ENCODE peak calls at places on chromosomes 6 and 20, in seven cellular contexts. One of them, this sample, is unnamed.
A peak's percentile ranks its signal among the peaks of the same experiment; 100 is the strongest.

GRCh38 chr6:169092375-169092774 is 161.3 kb downstream of the THBS2 start:
- DNase-seq in NCI-H1092: no peak
- DNase-seq in stimulated activated CD8-positive, alpha-beta memory T cell treated with anti-CD3 and anti-CD28 coated beads, Interleukin-7, amount 100 ng/mL, for 1 hour: no peak
- DNase-seq in activated naive CD4-positive, alpha-beta T cell: no peak
- DNase-seq in H7: no peak
- DNase-seq in IMR-90: peak; percentile 59
- DNase-seq in HT-29: no peak
- DNase-seq in this sample: peak; percentile 18

GRCh38 chr6:143196525-143197225 is 136.0 kb downstream of the AIG1 start:
- DNase-seq in NCI-H1092: no peak
- DNase-seq in stimulated activated CD8-positive, alpha-beta memory T cell treated with anti-CD3 and anti-CD28 coated beads, Interleukin-7, amount 100 ng/mL, for 1 hour: no peak
- DNase-seq in activated naive CD4-positive, alpha-beta T cell: no peak
- DNase-seq in H7: no peak
- DNase-seq in IMR-90: peak; percentile 41
- DNase-seq in HT-29: no peak
- DNase-seq in this sample: no peak

GRCh38 chr6:8387942-8388437 is 47.4 kb downstream of the SLC35B3 start:
- DNase-seq in NCI-H1092: no peak
- DNase-seq in stimulated activated CD8-positive, alpha-beta memory T cell treated with anti-CD3 and anti-CD28 coated beads, Interleukin-7, amount 100 ng/mL, for 1 hour: no peak
- DNase-seq in activated naive CD4-positive, alpha-beta T cell: no peak
- DNase-seq in H7: no peak
- DNase-seq in IMR-90: no peak
- DNase-seq in HT-29: no peak
- DNase-seq in this sample: no peak

GRCh38 chr6:88248709-88249321 is 82.7 kb upstream of the CNR1 start:
- DNase-seq in NCI-H1092: no peak
- DNase-seq in stimulated activated CD8-positive, alpha-beta memory T cell treated with anti-CD3 and anti-CD28 coated beads, Interleukin-7, amount 100 ng/mL, for 1 hour: no peak
- DNase-seq in activated naive CD4-positive, alpha-beta T cell: no peak
- DNase-seq in H7: no peak
- DNase-seq in IMR-90: no peak
- DNase-seq in HT-29: no peak
- DNase-seq in this sample: no peak

GRCh38 chr6:54188832-54189231 is 77.6 kb downstream of the MLIP start:
- DNase-seq in NCI-H1092: no peak
- DNase-seq in stimulated activated CD8-positive, alpha-beta memory T cell treated with anti-CD3 and anti-CD28 coated beads, Interleukin-7, amount 100 ng/mL, for 1 hour: no peak
- DNase-seq in activated naive CD4-positive, alpha-beta T cell: no peak
- DNase-seq in H7: no peak
- DNase-seq in IMR-90: no peak
- DNase-seq in HT-29: no peak
- DNase-seq in this sample: no peak

GRCh38 chr6:128327890-128328289 is 192.5 kb downstream of the PTPRK start:
- DNase-seq in NCI-H1092: no peak
- DNase-seq in stimulated activated CD8-positive, alpha-beta memory T cell treated with anti-CD3 and anti-CD28 coated beads, Interleukin-7, amount 100 ng/mL, for 1 hour: no peak
- DNase-seq in activated naive CD4-positive, alpha-beta T cell: no peak
- DNase-seq in H7: no peak
- DNase-seq in IMR-90: peak; percentile 16
- DNase-seq in HT-29: peak; percentile 29
- DNase-seq in this sample: no peak

GRCh38 chr6:85675030-85675819 is 32.5 kb upstream of the SYNCRIP start:
- DNase-seq in NCI-H1092: no peak
- DNase-seq in stimulated activated CD8-positive, alpha-beta memory T cell treated with anti-CD3 and anti-CD28 coated beads, Interleukin-7, amount 100 ng/mL, for 1 hour: no peak
- DNase-seq in activated naive CD4-positive, alpha-beta T cell: no peak
- DNase-seq in H7: no peak
- DNase-seq in IMR-90: peak; percentile 84
- DNase-seq in HT-29: no peak
- DNase-seq in this sample: no peak

GRCh38 chr20:61159940-61160688 is 91.9 kb upstream of the CDH4 start:
- DNase-seq in NCI-H1092: no peak
- DNase-seq in stimulated activated CD8-positive, alpha-beta memory T cell treated with anti-CD3 and anti-CD28 coated beads, Interleukin-7, amount 100 ng/mL, for 1 hour: no peak
- DNase-seq in activated naive CD4-positive, alpha-beta T cell: no peak
- DNase-seq in H7: no peak
- DNase-seq in IMR-90: no peak
- DNase-seq in HT-29: no peak
- DNase-seq in this sample: no peak

GRCh38 chr6:162014069-162014811 is 713.3 kb downstream of the PRKN start:
- DNase-seq in NCI-H1092: no peak
- DNase-seq in stimulated activated CD8-positive, alpha-beta memory T cell treated with anti-CD3 and anti-CD28 coated beads, Interleukin-7, amount 100 ng/mL, for 1 hour: no peak
- DNase-seq in activated naive CD4-positive, alpha-beta T cell: no peak
- DNase-seq in H7: no peak
- DNase-seq in IMR-90: no peak
- DNase-seq in HT-29: no peak
- DNase-seq in this sample: no peak

GRCh38 chr20:54140927-54141566 is 32.7 kb downstream of the CYP24A1 start:
- DNase-seq in NCI-H1092: no peak
- DNase-seq in stimulated activated CD8-positive, alpha-beta memory T cell treated with anti-CD3 and anti-CD28 coated beads, Interleukin-7, amount 100 ng/mL, for 1 hour: no peak
- DNase-seq in activated naive CD4-positive, alpha-beta T cell: no peak
- DNase-seq in H7: no peak
- DNase-seq in IMR-90: peak; percentile 58
- DNase-seq in HT-29: no peak
- DNase-seq in this sample: no peak

GRCh38 chr6:125267806-125268523 is 33.8 kb downstream of the HDDC2 start:
- DNase-seq in NCI-H1092: no peak
- DNase-seq in stimulated activated CD8-positive, alpha-beta memory T cell treated with anti-CD3 and anti-CD28 coated beads, Interleukin-7, amount 100 ng/mL, for 1 hour: no peak
- DNase-seq in activated naive CD4-positive, alpha-beta T cell: no peak
- DNase-seq in H7: no peak
- DNase-seq in IMR-90: no peak
- DNase-seq in HT-29: no peak
- DNase-seq in this sample: no peak

GRCh38 chr20:11180186-11180585 is 506.4 kb upstream of the JAG1 start:
- DNase-seq in NCI-H1092: no peak
- DNase-seq in stimulated activated CD8-positive, alpha-beta memory T cell treated with anti-CD3 and anti-CD28 coated beads, Interleukin-7, amount 100 ng/mL, for 1 hour: no peak
- DNase-seq in activated naive CD4-positive, alpha-beta T cell: no peak
- DNase-seq in H7: no peak
- DNase-seq in IMR-90: no peak
- DNase-seq in HT-29: peak; percentile 27
- DNase-seq in this sample: no peak

GRCh38 chr6:77178821-77179220 is 284.5 kb downstream of the HTR1B start:
- DNase-seq in NCI-H1092: no peak
- DNase-seq in stimulated activated CD8-positive, alpha-beta memory T cell treated with anti-CD3 and anti-CD28 coated beads, Interleukin-7, amount 100 ng/mL, for 1 hour: no peak
- DNase-seq in activated naive CD4-positive, alpha-beta T cell: no peak
- DNase-seq in H7: no peak
- DNase-seq in IMR-90: peak; percentile 84
- DNase-seq in HT-29: no peak
- DNase-seq in this sample: no peak

GRCh38 chr6:111210074-111210729 is 122.9 kb downstream of the SLC16A10 start:
- DNase-seq in NCI-H1092: peak; percentile 8
- DNase-seq in stimulated activated CD8-positive, alpha-beta memory T cell treated with anti-CD3 and anti-CD28 coated beads, Interleukin-7, amount 100 ng/mL, for 1 hour: no peak
- DNase-seq in activated naive CD4-positive, alpha-beta T cell: no peak
- DNase-seq in H7: peak; percentile 42
- DNase-seq in IMR-90: peak; percentile 57
- DNase-seq in HT-29: peak; percentile 79
- DNase-seq in this sample: peak; percentile 25

GRCh38 chr6:110130362-110130761 is 49.1 kb downstream of the WASF1 start:
- DNase-seq in NCI-H1092: no peak
- DNase-seq in stimulated activated CD8-positive, alpha-beta memory T cell treated with anti-CD3 and anti-CD28 coated beads, Interleukin-7, amount 100 ng/mL, for 1 hour: no peak
- DNase-seq in activated naive CD4-positive, alpha-beta T cell: no peak
- DNase-seq in H7: no peak
- DNase-seq in IMR-90: no peak
- DNase-seq in HT-29: no peak
- DNase-seq in this sample: no peak

GRCh38 chr6:129233458-129234134 is 350.7 kb downstream of the LAMA2 start:
- DNase-seq in NCI-H1092: no peak
- DNase-seq in stimulated activated CD8-positive, alpha-beta memory T cell treated with anti-CD3 and anti-CD28 coated beads, Interleukin-7, amount 100 ng/mL, for 1 hour: no peak
- DNase-seq in activated naive CD4-positive, alpha-beta T cell: no peak
- DNase-seq in H7: no peak
- DNase-seq in IMR-90: no peak
- DNase-seq in HT-29: no peak
- DNase-seq in this sample: no peak

GRCh38 chr20:40670251-40670650 is 18.8 kb downstream of the MAFB start:
- DNase-seq in NCI-H1092: no peak
- DNase-seq in stimulated activated CD8-positive, alpha-beta memory T cell treated with anti-CD3 and anti-CD28 coated beads, Interleukin-7, amount 100 ng/mL, for 1 hour: no peak
- DNase-seq in activated naive CD4-positive, alpha-beta T cell: no peak
- DNase-seq in H7: no peak
- DNase-seq in IMR-90: no peak
- DNase-seq in HT-29: peak; percentile 57
- DNase-seq in this sample: no peak

GRCh38 chr6:81985191-81985590 is 232.7 kb upstream of the TENT5A start:
- DNase-seq in NCI-H1092: no peak
- DNase-seq in stimulated activated CD8-positive, alpha-beta memory T cell treated with anti-CD3 and anti-CD28 coated beads, Interleukin-7, amount 100 ng/mL, for 1 hour: no peak
- DNase-seq in activated naive CD4-positive, alpha-beta T cell: no peak
- DNase-seq in H7: no peak
- DNase-seq in IMR-90: peak; percentile 20
- DNase-seq in HT-29: no peak
- DNase-seq in this sample: no peak

GRCh38 chr6:121823437-121823851 is 388.0 kb downstream of the GJA1 start:
- DNase-seq in NCI-H1092: no peak
- DNase-seq in stimulated activated CD8-positive, alpha-beta memory T cell treated with anti-CD3 and anti-CD28 coated beads, Interleukin-7, amount 100 ng/mL, for 1 hour: no peak
- DNase-seq in activated naive CD4-positive, alpha-beta T cell: no peak
- DNase-seq in H7: peak; percentile 11
- DNase-seq in IMR-90: peak; percentile 79
- DNase-seq in HT-29: no peak
- DNase-seq in this sample: no peak

GRCh38 chr6:13873288-13874190 is 51.2 kb upstream of the RNF182 start:
- DNase-seq in NCI-H1092: peak; percentile 36
- DNase-seq in stimulated activated CD8-positive, alpha-beta memory T cell treated with anti-CD3 and anti-CD28 coated beads, Interleukin-7, amount 100 ng/mL, for 1 hour: peak; percentile 32
- DNase-seq in activated naive CD4-positive, alpha-beta T cell: peak; percentile 28
- DNase-seq in H7: peak; percentile 95
- DNase-seq in IMR-90: no peak
- DNase-seq in HT-29: peak; percentile 80
- DNase-seq in this sample: no peak

GRCh38 chr6:111871725-111872520 is 1.3 kb downstream of the FYN start:
- DNase-seq in NCI-H1092: no peak
- DNase-seq in stimulated activated CD8-positive, alpha-beta memory T cell treated with anti-CD3 and anti-CD28 coated beads, Interleukin-7, amount 100 ng/mL, for 1 hour: no peak
- DNase-seq in activated naive CD4-positive, alpha-beta T cell: no peak
- DNase-seq in H7: no peak
- DNase-seq in IMR-90: peak; percentile 30
- DNase-seq in HT-29: peak; percentile 38
- DNase-seq in this sample: no peak

GRCh38 chr6:33313709-33314514 is at the start of gene TAPBP:
- DNase-seq in NCI-H1092: peak; percentile 2
- DNase-seq in stimulated activated CD8-positive, alpha-beta memory T cell treated with anti-CD3 and anti-CD28 coated beads, Interleukin-7, amount 100 ng/mL, for 1 hour: peak; percentile 70
- DNase-seq in activated naive CD4-positive, alpha-beta T cell: peak; percentile 61
- DNase-seq in H7: peak; percentile 83
- DNase-seq in IMR-90: peak; percentile 72
- DNase-seq in HT-29: peak; percentile 72
- DNase-seq in this sample: no peak

GRCh38 chr6:66896415-66896814 is 1189.4 kb upstream of the EYS start:
- DNase-seq in NCI-H1092: no peak
- DNase-seq in stimulated activated CD8-positive, alpha-beta memory T cell treated with anti-CD3 and anti-CD28 coated beads, Interleukin-7, amount 100 ng/mL, for 1 hour: no peak
- DNase-seq in activated naive CD4-positive, alpha-beta T cell: no peak
- DNase-seq in H7: no peak
- DNase-seq in IMR-90: no peak
- DNase-seq in HT-29: no peak
- DNase-seq in this sample: no peak

GRCh38 chr6:49713346-49713745 is at the start of gene CRISP2:
- DNase-seq in NCI-H1092: peak; percentile 15
- DNase-seq in stimulated activated CD8-positive, alpha-beta memory T cell treated with anti-CD3 and anti-CD28 coated beads, Interleukin-7, amount 100 ng/mL, for 1 hour: no peak
- DNase-seq in activated naive CD4-positive, alpha-beta T cell: no peak
- DNase-seq in H7: peak; percentile 7
- DNase-seq in IMR-90: no peak
- DNase-seq in HT-29: no peak
- DNase-seq in this sample: no peak

GRCh38 chr20:33443006-33443511 is 504 bp downstream of the SNTA1 start:
- DNase-seq in NCI-H1092: peak; percentile 33
- DNase-seq in stimulated activated CD8-positive, alpha-beta memory T cell treated with anti-CD3 and anti-CD28 coated beads, Interleukin-7, amount 100 ng/mL, for 1 hour: no peak
- DNase-seq in activated naive CD4-positive, alpha-beta T cell: no peak
- DNase-seq in H7: no peak
- DNase-seq in IMR-90: no peak
- DNase-seq in HT-29: no peak
- DNase-seq in this sample: no peak

GRCh38 chr20:3677733-3678132 is 4.1 kb downstream of the ADAM33 start:
- DNase-seq in NCI-H1092: no peak
- DNase-seq in stimulated activated CD8-positive, alpha-beta memory T cell treated with anti-CD3 and anti-CD28 coated beads, Interleukin-7, amount 100 ng/mL, for 1 hour: no peak
- DNase-seq in activated naive CD4-positive, alpha-beta T cell: no peak
- DNase-seq in H7: no peak
- DNase-seq in IMR-90: peak; percentile 13
- DNase-seq in HT-29: no peak
- DNase-seq in this sample: no peak

This sample was measured in LNCaP clone FGC.